ENCODE peak calls at places on chromosomes 4 and X, in nine cellular contexts. J, K, O, T, E, U, X, P and I are unnamed samples.

GRCh38 chr4:72631296-72631695 is 62.3 kb upstream of the ADAMTS3 start:
- DNase-seq in O (peak; percentile 91), P (peak; percentile 9), K (peak; percentile 51), U (no peak), E (no peak), J (peak; percentile 32), T (no peak), X (peak; percentile 44), I (no peak)

GRCh38 chr4:144644368-144645101 is 1.4 kb upstream of the HHIP start:
- DNase-seq in K (no peak), J (no peak), X (no peak), O (no peak), E (no peak), U (no peak), P (no peak), T (no peak), I (no peak)

GRCh38 chrX:44343412-44343942 is at the start of gene EFHC2:
- DNase-seq in J (peak; percentile 51), O (peak; percentile 5), U (peak; percentile 55), T (peak; percentile 38), X (no peak), K (peak; percentile 34), P (peak; percentile 44), E (peak; percentile 34), I (peak; percentile 50)

GRCh38 chrX:54427837-54428424 is 12.3 kb upstream of the TSR2 start:
- DNase-seq in T (no peak), P (peak; percentile 33), J (no peak), O (no peak), U (no peak), E (no peak), X (no peak), K (no peak), I (no peak)

GRCh38 chr4:1842993-1843448 is 12.9 kb downstream of the LETM1 start:
- DNase-seq in T (no peak), P (no peak), K (peak; percentile 88), O (peak; percentile 90), E (no peak), X (no peak), J (no peak), U (no peak), I (no peak)

GRCh38 chr4:18020671-18021469 is 685 bp downstream of the LCORL start:
- DNase-seq in O (peak; percentile 87), P (peak; percentile 56), K (peak; percentile 89), E (peak; percentile 44), X (peak; percentile 32), U (peak; percentile 81), T (peak; percentile 66), J (peak; percentile 85), I (peak; percentile 37)

GRCh38 chrX:147763131-147763530 is 148.6 kb upstream of the FMR1 start:
- DNase-seq in K (no peak), J (no peak), U (no peak), T (no peak), E (no peak), X (no peak), O (no peak), P (no peak), I (no peak)

GRCh38 chrX:131262738-131263679 is 26.1 kb downstream of the IGSF1 start:
- DNase-seq in U (no peak), E (no peak), X (no peak), T (peak; percentile 55), P (peak; percentile 68), O (no peak), J (peak; percentile 29), K (no peak), I (peak; percentile 58)

GRCh38 chrX:109847257-109848187 is 114.5 kb upstream of the ACSL4 start:
- DNase-seq in P (no peak), O (peak; percentile 95), K (peak; percentile 96), U (no peak), E (no peak), X (no peak), J (peak; percentile 35), T (no peak), I (no peak)

GRCh38 chr4:123304151-123305021 is 92.2 kb upstream of the SPRY1 start:
- DNase-seq in P (peak; percentile 11), U (no peak), T (peak; percentile 20), E (no peak), J (no peak), X (no peak), K (no peak), O (no peak), I (no peak)

GRCh38 chr4:82431026-82431745 is 796 bp downstream of the ENOPH1 start:
- DNase-seq in T (no peak), O (no peak), J (peak; percentile 67), K (peak; percentile 26), X (no peak), P (peak; percentile 65), U (peak; percentile 73), E (peak; percentile 54), I (peak; percentile 39)

GRCh38 chr4:168993724-168994510 is 16.1 kb downstream of the CBR4 start:
- DNase-seq in X (no peak), J (no peak), T (no peak), P (no peak), K (peak; percentile 38), U (no peak), O (peak; percentile 53), E (no peak), I (no peak)

GRCh38 chrX:141701081-141701480 is 2.5 kb upstream of the SPANXD start:
- DNase-seq in K (peak; percentile 2), P (no peak), X (no peak), E (no peak), O (no peak), J (no peak), U (no peak), T (no peak), I (no peak)

GRCh38 chr4:139633661-139634060 is 32.0 kb upstream of the MGST2 start:
- DNase-seq in T (peak; percentile 34), E (peak; percentile 41), K (peak; percentile 55), J (peak; percentile 49), U (no peak), O (peak; percentile 39), X (no peak), P (peak; percentile 56), I (peak; percentile 21)

GRCh38 chr4:3312362-3312761 is 19.5 kb downstream of the RGS12 start:
- DNase-seq in T (no peak), P (no peak), E (peak; percentile 5), X (no peak), U (no peak), O (no peak), K (no peak), J (no peak), I (no peak)

GRCh38 chr4:173218411-173219125 is 50.0 kb downstream of the GALNT7 start:
- DNase-seq in K (no peak), O (peak; percentile 55), U (no peak), J (no peak), T (no peak), E (no peak), P (no peak), X (no peak), I (no peak)

GRCh38 chr4:128831526-128832252 is 22.2 kb downstream of the JADE1 start:
- DNase-seq in U (no peak), P (peak; percentile 26), X (no peak), O (no peak), T (no peak), J (peak; percentile 49), K (peak; percentile 57), E (no peak), I (no peak)

GRCh38 chr4:106366026-106366425 is 2.6 kb downstream of the GIMD1 start:
- DNase-seq in O (peak; percentile 14), K (peak; percentile 45), P (no peak), J (no peak), U (no peak), T (no peak), E (no peak), X (no peak), I (no peak)

GRCh38 chrX:46587158-46587557 is 13.6 kb downstream of the CHST7 start:
- DNase-seq in X (no peak), K (peak; percentile 58), T (no peak), J (no peak), O (peak; percentile 62), U (no peak), P (no peak), E (no peak), I (no peak)

DNA sequence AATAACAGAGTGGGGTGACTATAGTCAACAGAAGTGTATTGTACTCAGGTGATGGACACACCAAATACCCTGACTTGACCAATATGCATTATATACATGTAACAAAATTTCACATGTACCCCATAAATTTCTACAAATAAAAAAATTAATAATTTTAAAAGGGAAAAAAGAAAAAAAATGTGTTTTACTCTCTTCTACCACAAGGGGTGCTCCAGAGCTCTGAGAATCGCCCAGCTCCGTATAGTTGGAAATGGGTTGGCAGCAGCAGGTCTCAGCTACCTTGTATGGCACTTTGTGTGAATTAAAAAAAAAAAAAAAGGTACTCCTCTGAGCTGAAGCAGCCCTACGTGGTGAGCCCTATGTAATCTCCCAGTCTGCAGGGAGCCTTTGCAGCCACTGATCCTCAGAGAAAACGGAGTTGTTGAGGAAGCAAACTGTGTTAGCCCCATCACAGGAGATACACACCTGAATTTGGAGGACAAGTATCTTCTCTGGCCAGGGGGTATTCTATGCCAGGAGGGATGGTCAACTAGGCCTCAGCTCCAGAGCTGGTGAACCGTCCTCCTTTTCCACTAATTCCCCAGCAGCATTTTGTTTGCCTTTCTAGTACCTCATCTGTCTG is 17.2 kb upstream of the POLA1 start:
- DNase-seq in P (peak; percentile 27), O (peak; percentile 5), J (peak; percentile 43), E (no peak), K (no peak), T (no peak), X (no peak), U (no peak), I (no peak)
- TF ChIP-seq CTCF in P (peak; percentile 40), O (peak; percentile 53), J (peak; percentile 59), E (no peak), K (peak; percentile 45), T (peak; percentile 58), X (no peak), U (peak; percentile 15), I (peak; percentile 26)

GRCh38 chrX:7047951-7048350 is 99.6 kb upstream of the STS start:
- DNase-seq in E (no peak), K (no peak), U (no peak), O (no peak), T (no peak), P (no peak), X (no peak), J (no peak), I (no peak)
- TF ChIP-seq CTCF in E (no peak), K (no peak), U (no peak), O (no peak), T (no peak), P (no peak), X (no peak), J (no peak), I (no peak)

GRCh38 chr4:16884673-16885460 is 13.6 kb downstream of the LDB2 start:
- DNase-seq in P (no peak), U (no peak), J (no peak), K (no peak), O (no peak), X (no peak), E (no peak), T (no peak), I (no peak)
- TF ChIP-seq CTCF in P (no peak), U (no peak), J (no peak), K (peak; percentile 28), O (peak; percentile 14), X (no peak), E (no peak), T (peak; percentile 50), I (no peak)

DNA sequence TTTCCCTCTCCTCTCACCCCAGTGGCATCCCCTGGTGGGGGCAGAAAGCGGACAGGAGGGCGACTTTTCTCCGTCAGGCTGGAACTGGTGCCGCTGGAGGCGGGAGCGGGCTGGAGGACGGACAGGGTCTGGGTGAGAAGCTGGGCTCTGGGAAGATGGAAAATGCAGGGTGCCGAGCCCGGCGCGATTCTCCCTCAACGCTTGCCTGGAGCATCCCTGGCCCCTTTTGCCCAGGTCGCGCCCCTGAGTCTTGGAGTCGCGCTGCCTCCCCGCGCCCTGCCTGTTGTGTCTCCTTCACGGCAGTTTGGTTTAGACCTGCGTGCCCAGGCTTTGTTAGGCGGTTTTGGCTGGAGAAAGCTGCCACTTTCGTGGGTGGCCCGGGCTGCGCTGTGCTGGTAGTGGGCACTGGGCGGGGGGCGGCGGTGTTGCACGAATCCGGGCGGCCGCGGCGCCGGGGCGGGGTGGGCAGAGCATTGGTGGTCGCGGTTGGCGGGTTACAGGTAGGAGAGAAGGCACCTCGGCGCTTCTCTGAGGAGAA is 2.0 kb downstream of the ADGRL3 start:
- DNase-seq in U (no peak), O (no peak), E (no peak), K (peak; percentile 9), J (no peak), P (no peak), X (no peak), T (peak; percentile 39), I (peak; percentile 2)
- TF ChIP-seq CTCF in U (no peak), O (no peak), E (no peak), K (peak; percentile 35), J (no peak), P (no peak), X (no peak), T (no peak), I (no peak)